ENCODE peak calls at places on chromosomes 13 and 19, in eight cellular contexts. D is DMS79; P is HCEC 1CT; G is NCI-H2171 treated with DMSO at 0.1 percent for 48 hours; N is effector CD4-positive, alpha-beta T cell; H is NCI-H1694; Q is non-pigmented ciliary epithelial cell; X is left cardiac atrium. R is an unnamed sample.

GRCh38 chr19:40256511-40256910 is 28.6 kb downstream of the AKT2 start:
- DNase-seq in G (no peak), X (no peak), D (no peak), H (no peak), P (no peak), N (no peak), Q (no peak), R (peak)

GRCh38 chr13:98443329-98443728 is 133.6 kb downstream of the STK24 start:
- DNase-seq in N (no peak), D (no peak), G (no peak), P (peak), X (no peak), Q (no peak), H (no peak), R (no peak)

GRCh38 chr19:40059624-40060023 is 3.6 kb upstream of the ZNF780B start:
- DNase-seq in N (no peak), G (no peak), P (no peak), D (no peak), H (no peak), X (no peak), Q (no peak), R (no peak)

GRCh38 chr13:67416047-67416925 is 186.2 kb upstream of the PCDH9 start:
- DNase-seq in D (no peak), X (no peak), P (peak), H (peak), G (no peak), N (no peak), Q (no peak), R (no peak)

GRCh38 chr13:49356224-49356623 is 87.6 kb downstream of the CAB39L start:
- DNase-seq in N (no peak), D (no peak), X (no peak), Q (peak), P (peak), H (no peak), G (no peak), R (no peak)

GRCh38 chr19:30431591-30431990 is 59.4 kb downstream of the ZNF536 start:
- DNase-seq in N (no peak), G (no peak), H (no peak), D (no peak), P (no peak), Q (no peak), X (no peak), R (no peak)

GRCh38 chr13:37097008-37097579 is 8.4 kb downstream of the CSNK1A1L start:
- DNase-seq in Q (no peak), X (no peak), P (no peak), N (no peak), D (no peak), G (no peak), H (no peak), R (no peak)

GRCh38 chr19:13149628-13150186 is 468 bp downstream of the STX10 start:
- DNase-seq in H (no peak), D (peak), G (peak), N (peak), X (peak), P (peak), Q (no peak), R (peak)

GRCh38 chr13:74442751-74443150 is 308.5 kb upstream of the KLF12 start:
- DNase-seq in H (no peak), D (no peak), N (no peak), G (no peak), X (no peak), P (no peak), Q (no peak), R (no peak)

GRCh38 chr13:21348771-21349170 is 110.3 kb downstream of the ZDHHC20 start:
- DNase-seq in Q (no peak), N (no peak), X (no peak), P (no peak), H (no peak), D (no peak), G (no peak), R (no peak)